ENCODE peak calls at places on chromosomes 11 and 22, in eight cellular contexts. W is breast epithelium, B is neural progenitor cell, M is fibroblast of lung, H is tibial nerve, P is spleen, A is bronchial epithelial cell, U is IMR-90. K is an unnamed sample. For H3K27me3 and H3K36me3, the result is how much of the 10 kb centered on the place peaks cover.

GRCh38 chr22:39184586-39185577 is 32.4 kb upstream of the CBX7 start:
- DNase-seq in B (no peak), H (no peak), M (peak), A (no peak), W (peak), P (peak), U (no peak), K (no peak)

GRCh38 chr11:114060402-114061052 is 1.0 kb downstream of the ZBTB16 start:
- DNase-seq in W (no peak), U (no peak), P (peak), A (no peak), H (no peak), M (no peak), B (peak), K (peak)

GRCh38 chr11:94910779-94911178 is 62.6 kb downstream of the CWC15 start:
- DNase-seq in M (peak), A (no peak), W (no peak), P (no peak), H (no peak), B (no peak), U (peak), K (no peak)

GRCh38 chr11:61347916-61348461 is 13.7 kb downstream of the CYB561A3 start:
- DNase-seq in W (no peak), A (no peak), P (peak), U (no peak), H (no peak), M (peak), B (no peak), K (no peak)

GRCh38 chr22:36891646-36892045 is 21.8 kb upstream of the CSF2RB start:
- DNase-seq in W (no peak), P (no peak), M (no peak), U (no peak), H (no peak), B (no peak), A (no peak), K (no peak)

GRCh38 chr11:69880041-69880802 is 61.0 kb upstream of the FGF3 start:
- DNase-seq in M (no peak), P (peak), A (no peak), H (no peak), U (no peak), W (no peak), B (no peak), K (peak)

GRCh38 chr11:121066623-121067022 is 34.4 kb upstream of the TECTA start:
- DNase-seq in M (no peak), A (no peak), B (no peak), P (no peak), W (no peak), U (no peak), H (no peak), K (no peak)

GRCh38 chr11:107752508-107752907 is 40.7 kb upstream of the SLN start:
- DNase-seq in U (no peak), W (no peak), B (no peak), A (no peak), M (no peak), H (no peak), P (no peak), K (no peak)

GRCh38 chr22:48581821-48582469 is 1245.7 kb downstream of the BRD1 start:
- DNase-seq in B (peak), A (no peak), H (no peak), P (no peak), M (no peak), W (no peak), U (no peak), K (no peak)

GRCh38 chr11:120063686-120064340 is 74.1 kb downstream of the TRIM29 start:
- DNase-seq in M (no peak), P (no peak), A (no peak), H (no peak), U (no peak), B (no peak), W (no peak), K (no peak)

GRCh38 chr11:120062561-120062930 is 75.4 kb downstream of the TRIM29 start:
- DNase-seq in A (no peak), B (no peak), W (no peak), U (no peak), M (no peak), P (no peak), H (no peak), K (no peak)

GRCh38 chr11:120065176-120065575 is 72.7 kb downstream of the TRIM29 start:
- DNase-seq in M (no peak), B (no peak), A (no peak), U (no peak), P (no peak), H (no peak), W (no peak), K (no peak)

GRCh38 chr11:120065876-120066275 is 72.0 kb downstream of the TRIM29 start:
- DNase-seq in A (no peak), P (no peak), W (no peak), H (no peak), M (no peak), U (no peak), B (no peak), K (no peak)

DNA sequence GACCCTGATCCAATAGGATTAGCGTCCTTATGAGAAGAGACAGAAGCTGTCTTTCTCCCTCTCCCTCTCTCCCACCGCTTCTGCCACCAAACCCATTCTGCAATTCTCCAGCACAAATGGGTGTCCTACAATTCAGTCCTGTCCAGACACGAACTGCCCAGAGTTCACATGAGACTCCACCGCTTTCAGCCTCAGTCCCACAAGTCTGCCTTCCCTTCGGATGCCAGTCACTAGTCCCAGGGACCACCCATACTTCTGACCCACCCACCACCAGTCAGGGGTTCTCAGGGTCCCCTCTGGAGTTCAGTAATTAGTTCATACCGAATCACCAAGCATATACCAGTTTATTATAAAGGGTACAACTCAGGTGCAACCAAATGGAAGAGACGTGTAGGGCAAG is 73.6 kb downstream of the TRIM29 start:
- DNase-seq in P (no peak), U (no peak), W (no peak), M (no peak), A (no peak), B (no peak), H (no peak), K (no peak)
- H3K27me3 ChIP-seq in P (under half), U (under half), W (under half), M (under half), A (under half), B (under half), H (under half), K (half or more)

GRCh38 chr22:22749167-22749758 is 104.8 kb downstream of the GGTLC2 start:
- DNase-seq in P (no peak), M (no peak), B (no peak), H (no peak), A (no peak), U (no peak), W (no peak), K (no peak)

GRCh38 chr22:22746061-22746962 is 101.9 kb downstream of the GGTLC2 start:
- DNase-seq in B (no peak), U (no peak), P (no peak), H (no peak), M (no peak), W (no peak), A (no peak), K (no peak)

GRCh38 chr22:22746963-22747933 is 102.8 kb downstream of the GGTLC2 start:
- DNase-seq in W (no peak), H (no peak), M (no peak), U (no peak), A (no peak), P (no peak), B (no peak), K (no peak)

GRCh38 chr22:22748756-22749155 is 104.3 kb downstream of the GGTLC2 start:
- DNase-seq in B (no peak), H (no peak), U (no peak), M (no peak), A (no peak), W (no peak), P (no peak), K (no peak)

GRCh38 chr22:22748297-22748743 is 103.9 kb downstream of the GGTLC2 start:
- DNase-seq in B (peak), M (peak), W (no peak), H (peak), P (no peak), U (peak), A (peak), K (no peak)
- TF ChIP-seq CTCF in B (peak), M (peak), W (no peak), H (peak), P (peak), U (peak), A (peak), K (peak)

GRCh38 chr11:8095356-8095755 is 14.3 kb downstream of the TUB start:
- DNase-seq in A (no peak), H (no peak), B (no peak), P (peak), U (no peak), W (no peak), M (no peak), K (no peak)
- H3K36me3 ChIP-seq in A (under half), H (under half), B (under half), P (under half), U (under half), W (under half), M (under half), K (half or more)

GRCh38 chr22:45626198-45626651 is 45.4 kb upstream of the ATXN10 start:
- DNase-seq in M (no peak), B (no peak), A (peak), H (no peak), U (no peak), W (no peak), P (peak), K (no peak)

GRCh38 chr22:45630436-45630835 is 41.2 kb upstream of the ATXN10 start:
- DNase-seq in M (no peak), B (no peak), A (no peak), H (no peak), P (peak), W (no peak), U (no peak), K (no peak)

GRCh38 chr22:45629469-45630089 is 42.1 kb upstream of the ATXN10 start:
- DNase-seq in W (no peak), H (no peak), A (no peak), P (peak), M (no peak), U (no peak), B (no peak), K (no peak)

GRCh38 chr22:45627489-45628233 is 44.0 kb upstream of the ATXN10 start:
- DNase-seq in A (no peak), M (no peak), H (no peak), P (peak), B (no peak), U (no peak), W (no peak), K (no peak)

DNA sequence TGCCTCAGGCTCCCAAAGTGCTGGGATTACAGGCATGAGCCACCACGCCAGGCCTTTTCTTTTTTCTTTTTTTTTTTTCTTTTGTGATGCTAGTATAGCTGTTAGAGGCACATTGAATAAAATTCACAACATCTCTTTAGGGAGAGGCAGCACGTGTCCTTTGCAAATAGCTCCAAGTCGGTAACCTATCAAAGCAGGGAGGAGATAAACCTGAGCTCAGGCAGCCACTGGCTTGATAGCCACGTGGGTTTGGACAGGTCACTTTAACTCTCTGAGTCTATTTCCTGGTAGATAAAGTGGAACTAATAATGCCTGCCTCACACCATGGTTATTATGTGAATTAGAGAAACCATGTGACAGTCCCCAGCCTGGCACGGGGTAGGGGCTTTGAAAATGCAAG is 43.1 kb upstream of the ATXN10 start:
- DNase-seq in H (no peak), B (no peak), A (no peak), P (peak), W (no peak), U (no peak), M (no peak), K (no peak)
- H3K27me3 ChIP-seq in H (half or more), B (under half), A (under half), P (under half), W (under half), U (under half), M (under half), K (half or more)

GRCh38 chr11:126186708-126187481 is 24.6 kb downstream of the RPUSD4 start:
- DNase-seq in H (no peak), P (peak), W (no peak), M (no peak), U (no peak), B (peak), A (no peak), K (no peak)
- TF ChIP-seq CTCF in H (no peak), P (no peak), W (no peak), M (peak), U (no peak), B (peak), A (no peak), K (no peak)

DNA sequence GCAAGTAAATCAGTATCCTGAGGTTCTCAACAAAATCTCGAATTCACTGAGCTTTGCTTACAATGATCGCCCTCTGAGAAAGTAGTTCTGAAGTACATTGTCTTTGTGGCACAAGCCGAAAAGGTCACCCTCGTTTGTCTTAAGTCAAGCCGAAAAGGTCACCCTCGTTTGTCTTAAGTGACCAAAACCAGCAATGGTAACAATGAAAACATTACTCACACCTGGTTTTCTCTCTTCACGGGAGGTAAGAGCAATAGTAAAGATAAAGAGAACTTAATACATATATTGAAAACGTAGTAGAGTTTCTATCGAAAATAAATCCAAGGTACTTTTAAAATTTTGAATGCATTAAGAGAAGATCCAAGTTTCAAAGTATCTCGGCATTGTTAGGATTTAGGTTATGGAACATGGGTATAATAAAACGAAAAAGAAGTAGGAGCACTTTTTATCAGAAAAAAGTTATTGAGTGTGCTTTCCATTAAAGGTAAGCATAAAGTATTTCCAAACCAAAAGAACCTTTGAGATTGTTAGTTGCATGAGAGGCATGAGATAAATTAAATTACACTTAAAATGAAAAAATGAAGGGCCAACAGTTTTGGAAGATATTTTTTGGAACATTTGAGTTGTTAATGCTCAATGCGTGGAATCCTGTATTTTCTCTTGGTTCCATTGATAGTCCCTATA is 1.2 kb downstream of the BARX2 start:
- DNase-seq in M (peak), U (no peak), A (no peak), H (no peak), W (no peak), P (no peak), B (peak), K (no peak)
- H3K36me3 ChIP-seq in M (under half), U (under half), A (under half), H (under half), W (under half), P (under half), B (under half), K (under half)

GRCh38 chr11:124315052-124315451 is 1.3 kb upstream of the OR8D1 start:
- DNase-seq in U (peak), B (no peak), P (no peak), M (peak), H (no peak), A (peak), W (no peak), K (no peak)
- H3K27me3 ChIP-seq in U (under half), B (under half), P (under half), M (under half), H (under half), A (under half), W (under half), K (under half)

DNA sequence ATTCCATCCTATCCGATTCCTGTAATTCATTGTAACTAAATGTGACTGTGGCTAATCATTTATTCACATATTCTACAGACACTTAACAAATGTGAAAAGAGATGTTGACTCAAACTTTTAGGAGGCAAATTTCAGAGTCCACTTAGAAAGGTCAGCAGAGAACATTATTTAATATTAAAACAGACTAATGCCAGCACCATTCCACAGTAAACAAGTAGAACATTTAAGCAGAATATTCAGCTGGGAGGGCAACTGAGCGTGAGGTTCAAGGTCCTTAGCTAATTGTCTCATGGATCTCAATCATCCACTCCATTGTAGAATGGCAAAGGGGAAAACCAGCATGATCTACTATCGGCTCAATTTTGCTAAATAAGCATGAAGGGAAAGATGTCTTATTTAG is 5.1 kb upstream of the SLC5A12 start:
- DNase-seq in B (no peak), A (no peak), H (no peak), M (no peak), U (no peak), P (no peak), W (no peak), K (no peak)
- TF ChIP-seq CTCF in B (no peak), A (no peak), H (no peak), M (no peak), U (no peak), P (no peak), W (no peak), K (no peak)

DNA sequence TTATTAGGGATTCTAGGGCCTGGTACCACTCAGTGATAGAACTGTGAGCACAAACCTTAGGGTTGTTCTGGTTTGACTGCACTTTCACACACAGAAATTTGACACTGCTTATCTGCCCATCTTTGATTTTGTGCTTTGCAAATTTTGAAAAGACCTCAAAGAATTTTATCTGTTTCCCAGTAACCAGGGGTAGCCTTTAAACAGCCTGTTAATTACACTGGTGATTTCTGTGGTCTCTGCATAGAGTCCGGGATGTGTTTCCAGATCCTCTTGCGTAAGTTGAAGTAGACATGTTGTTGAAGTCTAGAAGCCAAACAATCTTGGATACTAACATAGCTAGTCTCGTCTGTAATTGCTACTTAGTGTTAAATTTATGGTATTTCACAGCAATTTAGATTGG is 75.3 kb downstream of the C22orf31 start:
- DNase-seq in H (no peak), M (peak), U (no peak), P (no peak), W (no peak), B (no peak), A (no peak), K (no peak)
- H3K36me3 ChIP-seq in H (under half), M (under half), U (under half), P (under half), W (under half), B (under half), A (under half), K (under half)